ENCODE peak calls at places on chromosomes 2 and 18, in eight cellular contexts. One of them, this sample, is unnamed.
A peak's percentile ranks its signal among the peaks of the same experiment; 100 is the strongest.

GRCh38 chr18:22734812-22735627 is 198.1 kb upstream of the RBBP8 start:
- DNase-seq in naive thymus-derived CD4-positive, alpha-beta T cell: no peak
- DNase-seq in EL: no peak
- DNase-seq in neural crest cell: no peak
- DNase-seq in tibial artery: no peak
- DNase-seq in effector memory CD4-positive, alpha-beta T cell: no peak
- DNase-seq in sciatic nerve: no peak
- DNase-seq in dorsolateral prefrontal cortex: no peak
- DNase-seq in this sample: no peak

GRCh38 chr2:120609826-120610395 is 125.8 kb upstream of the GLI2 start:
- DNase-seq in EL: no peak
- DNase-seq in effector memory CD4-positive, alpha-beta T cell: no peak
- DNase-seq in sciatic nerve: no peak
- DNase-seq in dorsolateral prefrontal cortex: no peak
- DNase-seq in naive thymus-derived CD4-positive, alpha-beta T cell: no peak
- DNase-seq in neural crest cell: no peak
- DNase-seq in tibial artery: no peak
- DNase-seq in this sample: no peak

GRCh38 chr2:190469770-190470169 is 61.6 kb downstream of the MFSD6 start:
- DNase-seq in neural crest cell: no peak
- DNase-seq in EL: no peak
- DNase-seq in dorsolateral prefrontal cortex: no peak
- DNase-seq in naive thymus-derived CD4-positive, alpha-beta T cell: no peak
- DNase-seq in tibial artery: no peak
- DNase-seq in effector memory CD4-positive, alpha-beta T cell: no peak
- DNase-seq in sciatic nerve: no peak
- DNase-seq in this sample: no peak

GRCh38 chr2:70789304-70790078 is 952 bp downstream of the FIGLA start:
- DNase-seq in neural crest cell: peak; percentile 72
- DNase-seq in dorsolateral prefrontal cortex: peak; percentile 72
- DNase-seq in effector memory CD4-positive, alpha-beta T cell: no peak
- DNase-seq in EL: peak; percentile 62
- DNase-seq in tibial artery: peak; percentile 63
- DNase-seq in naive thymus-derived CD4-positive, alpha-beta T cell: peak; percentile 51
- DNase-seq in sciatic nerve: peak; percentile 83
- DNase-seq in this sample: peak; percentile 44

GRCh38 chr2:239321596-239322413 is 79.0 kb downstream of the HDAC4 start:
- DNase-seq in effector memory CD4-positive, alpha-beta T cell: peak; percentile 14
- DNase-seq in sciatic nerve: peak; percentile 30
- DNase-seq in EL: no peak
- DNase-seq in tibial artery: no peak
- DNase-seq in dorsolateral prefrontal cortex: no peak
- DNase-seq in neural crest cell: no peak
- DNase-seq in naive thymus-derived CD4-positive, alpha-beta T cell: no peak
- DNase-seq in this sample: peak; percentile 36

GRCh38 chr2:192993059-192993458 is 798.3 kb upstream of the TMEFF2 start:
- DNase-seq in tibial artery: no peak
- DNase-seq in effector memory CD4-positive, alpha-beta T cell: no peak
- DNase-seq in EL: no peak
- DNase-seq in dorsolateral prefrontal cortex: no peak
- DNase-seq in sciatic nerve: no peak
- DNase-seq in naive thymus-derived CD4-positive, alpha-beta T cell: no peak
- DNase-seq in neural crest cell: no peak
- DNase-seq in this sample: no peak

GRCh38 chr2:212546669-212547068 is 8.1 kb upstream of the ERBB4 start:
- DNase-seq in dorsolateral prefrontal cortex: no peak
- DNase-seq in EL: no peak
- DNase-seq in naive thymus-derived CD4-positive, alpha-beta T cell: no peak
- DNase-seq in neural crest cell: no peak
- DNase-seq in tibial artery: no peak
- DNase-seq in effector memory CD4-positive, alpha-beta T cell: no peak
- DNase-seq in sciatic nerve: no peak
- DNase-seq in this sample: no peak

GRCh38 chr2:221347471-221347870 is 224.6 kb downstream of the EPHA4 start:
- DNase-seq in naive thymus-derived CD4-positive, alpha-beta T cell: no peak
- DNase-seq in tibial artery: no peak
- DNase-seq in effector memory CD4-positive, alpha-beta T cell: no peak
- DNase-seq in dorsolateral prefrontal cortex: no peak
- DNase-seq in sciatic nerve: no peak
- DNase-seq in neural crest cell: no peak
- DNase-seq in EL: peak; percentile 65
- DNase-seq in this sample: no peak

GRCh38 chr2:35454966-35455638 is 900.5 kb upstream of the CRIM1 start:
- DNase-seq in dorsolateral prefrontal cortex: no peak
- DNase-seq in neural crest cell: no peak
- DNase-seq in naive thymus-derived CD4-positive, alpha-beta T cell: no peak
- DNase-seq in effector memory CD4-positive, alpha-beta T cell: no peak
- DNase-seq in tibial artery: no peak
- DNase-seq in sciatic nerve: no peak
- DNase-seq in EL: peak; percentile 89
- DNase-seq in this sample: no peak

GRCh38 chr2:219570924-219571310 is 422 bp downstream of the OBSL1 start:
- DNase-seq in naive thymus-derived CD4-positive, alpha-beta T cell: no peak
- DNase-seq in dorsolateral prefrontal cortex: no peak
- DNase-seq in sciatic nerve: no peak
- DNase-seq in EL: peak; percentile 21
- DNase-seq in effector memory CD4-positive, alpha-beta T cell: no peak
- DNase-seq in tibial artery: no peak
- DNase-seq in neural crest cell: no peak
- DNase-seq in this sample: no peak

GRCh38 chr2:173876833-173877413 is 88.2 kb downstream of the SP3 start:
- DNase-seq in effector memory CD4-positive, alpha-beta T cell: no peak
- DNase-seq in naive thymus-derived CD4-positive, alpha-beta T cell: no peak
- DNase-seq in dorsolateral prefrontal cortex: no peak
- DNase-seq in tibial artery: no peak
- DNase-seq in EL: no peak
- DNase-seq in sciatic nerve: no peak
- DNase-seq in neural crest cell: no peak
- DNase-seq in this sample: no peak

This sample was measured in T-cell.